ENCODE peak calls at places on chromosomes 13 and 19, in four cellular contexts. One of them, this sample, is unnamed.

GRCh38 chr19:4449022-4449825 is 8.4 kb downstream of the UBXN6 start:
- DNase-seq in H1: no peak
- DNase-seq in IMR-90: no peak
- DNase-seq in mesendoderm: no peak
- DNase-seq in this sample: peak; percentile 31

GRCh38 chr13:98565726-98566577 is 11.0 kb downstream of the STK24 start:
- DNase-seq in H1: no peak
- DNase-seq in IMR-90: no peak
- DNase-seq in mesendoderm: no peak
- DNase-seq in this sample: no peak

GRCh38 chr19:5128251-5128931 is 159.5 kb downstream of the KDM4B start:
- DNase-seq in H1: no peak
- DNase-seq in IMR-90: peak; percentile 75
- DNase-seq in mesendoderm: peak; percentile 87
- DNase-seq in this sample: no peak

GRCh38 chr13:40269086-40269485 is 397.4 kb downstream of the FOXO1 start:
- DNase-seq in H1: no peak
- DNase-seq in IMR-90: no peak
- DNase-seq in mesendoderm: no peak
- DNase-seq in this sample: no peak

GRCh38 chr13:30319703-30320102 is 12.4 kb upstream of the KATNAL1 start:
- DNase-seq in H1: no peak
- DNase-seq in IMR-90: no peak
- DNase-seq in mesendoderm: no peak
- DNase-seq in this sample: no peak

GRCh38 chr13:57286511-57287098 is 119.6 kb downstream of the PRR20E start:
- DNase-seq in H1: no peak
- DNase-seq in IMR-90: no peak
- DNase-seq in mesendoderm: no peak
- DNase-seq in this sample: peak; percentile 78

GRCh38 chr13:40933508-40933907 is 85.6 kb downstream of the ELF1 start:
- DNase-seq in H1: no peak
- DNase-seq in IMR-90: no peak
- DNase-seq in mesendoderm: no peak
- DNase-seq in this sample: no peak

GRCh38 chr13:59088716-59089115 is 1075.0 kb downstream of the DIAPH3 start:
- DNase-seq in H1: no peak
- DNase-seq in IMR-90: peak; percentile 78
- DNase-seq in mesendoderm: no peak
- DNase-seq in this sample: no peak

GRCh38 chr13:98216135-98216565 is 39.1 kb upstream of the RNF113B start:
- DNase-seq in H1: no peak
- DNase-seq in IMR-90: peak; percentile 93
- DNase-seq in mesendoderm: peak; percentile 38
- DNase-seq in this sample: no peak

GRCh38 chr13:84553252-84553651 is 671.0 kb upstream of the SLITRK1 start:
- DNase-seq in H1: no peak
- DNase-seq in IMR-90: no peak
- DNase-seq in mesendoderm: no peak
- DNase-seq in this sample: no peak

GRCh38 chr19:13022859-13023636 is 27.8 kb downstream of the NFIX start:
- DNase-seq in H1: no peak
- DNase-seq in IMR-90: peak; percentile 95
- DNase-seq in mesendoderm: peak; percentile 50
- DNase-seq in this sample: peak; percentile 64

GRCh38 chr13:105144020-105144419 is 1391.4 kb downstream of the EFNB2 start:
- DNase-seq in H1: no peak
- DNase-seq in IMR-90: no peak
- DNase-seq in mesendoderm: peak; percentile 62
- DNase-seq in this sample: no peak

GRCh38 chr13:29594710-29595379 is 643 bp downstream of the SLC7A1 start:
- DNase-seq in H1: no peak
- DNase-seq in IMR-90: peak; percentile 59
- DNase-seq in mesendoderm: peak; percentile 33
- DNase-seq in this sample: no peak

GRCh38 chr13:41587490-41587889 is 130.1 kb downstream of the RGCC start:
- DNase-seq in H1: no peak
- DNase-seq in IMR-90: no peak
- DNase-seq in mesendoderm: peak; percentile 45
- DNase-seq in this sample: peak; percentile 60

GRCh38 chr19:41373993-41374392 is 2.3 kb upstream of the TMEM91 start:
- DNase-seq in H1: no peak
- DNase-seq in IMR-90: peak; percentile 92
- DNase-seq in mesendoderm: no peak
- DNase-seq in this sample: no peak

GRCh38 chr19:54644056-54644455 is 13.8 kb downstream of the LILRB1 start:
- DNase-seq in H1: no peak
- DNase-seq in IMR-90: no peak
- DNase-seq in mesendoderm: no peak
- DNase-seq in this sample: no peak

GRCh38 chr13:24627090-24627714 is 53.0 kb upstream of the ATP12A start:
- DNase-seq in H1: peak; percentile 46
- DNase-seq in IMR-90: no peak
- DNase-seq in mesendoderm: peak; percentile 82
- DNase-seq in this sample: peak; percentile 87

GRCh38 chr13:110216403-110217041 is 90.4 kb downstream of the COL4A1 start:
- DNase-seq in H1: no peak
- DNase-seq in IMR-90: peak; percentile 78
- DNase-seq in mesendoderm: no peak
- DNase-seq in this sample: no peak

GRCh38 chr19:39181500-39182173 is 15.1 kb upstream of the NCCRP1 start:
- DNase-seq in H1: no peak
- DNase-seq in IMR-90: no peak
- DNase-seq in mesendoderm: no peak
- DNase-seq in this sample: no peak

GRCh38 chr13:32962342-32962741 is 53.9 kb upstream of the KL start:
- DNase-seq in H1: no peak
- DNase-seq in IMR-90: no peak
- DNase-seq in mesendoderm: no peak
- DNase-seq in this sample: no peak

GRCh38 chr13:103283451-103283820 is 217.2 kb upstream of the SLC10A2 start:
- DNase-seq in H1: no peak
- DNase-seq in IMR-90: no peak
- DNase-seq in mesendoderm: no peak
- DNase-seq in this sample: no peak

GRCh38 chr19:54191671-54192453 is 754 bp downstream of the TSEN34 start:
- DNase-seq in H1: no peak
- DNase-seq in IMR-90: peak; percentile 33
- DNase-seq in mesendoderm: no peak
- DNase-seq in this sample: no peak

GRCh38 chr13:110425444-110425780 is 118.3 kb downstream of the COL4A2 start:
- DNase-seq in H1: no peak
- DNase-seq in IMR-90: peak; percentile 96
- DNase-seq in mesendoderm: no peak
- DNase-seq in this sample: no peak

DNA sequence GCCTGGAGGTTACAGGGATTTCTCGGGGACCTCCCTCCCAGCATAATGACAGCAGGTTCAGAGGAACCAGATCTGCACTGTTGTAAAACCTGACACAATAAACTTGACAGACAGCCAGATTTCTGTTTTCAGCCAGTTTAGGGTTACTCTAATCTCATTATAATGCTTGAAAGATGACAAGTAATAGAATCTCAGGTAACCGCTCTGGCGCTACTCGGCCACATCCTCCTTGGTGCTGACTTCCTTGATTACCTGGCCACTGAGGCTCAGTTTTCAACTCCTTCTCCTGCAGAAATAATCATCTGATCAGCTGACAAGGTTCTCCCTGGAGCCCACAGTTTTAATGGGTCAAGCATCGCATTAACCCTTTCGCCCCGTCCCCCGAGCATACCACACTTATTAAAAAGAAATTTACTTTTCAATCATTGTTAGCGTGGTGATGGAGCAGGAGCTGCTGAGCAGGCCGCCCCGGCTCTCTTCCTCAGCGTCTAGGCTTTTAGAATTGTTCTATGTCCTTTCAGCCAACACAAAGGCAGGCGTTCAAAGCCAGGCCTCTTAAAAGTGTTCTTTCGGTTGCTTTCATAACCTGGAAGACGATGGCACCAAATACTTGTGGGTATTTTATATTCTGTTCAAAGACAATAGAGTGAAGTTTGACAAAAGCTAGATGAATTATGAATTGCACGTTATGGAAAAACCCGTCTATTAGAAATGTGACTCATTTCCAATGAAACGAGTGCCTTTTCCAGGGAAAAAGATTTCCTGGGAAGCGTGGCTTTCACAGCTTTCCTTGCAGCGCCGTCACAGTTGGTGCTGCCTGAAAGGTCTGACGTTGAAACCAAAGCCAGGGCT is 78.5 kb downstream of the SOX1 start:
- DNase-seq in H1: no peak
- DNase-seq in IMR-90: no peak
- DNase-seq in mesendoderm: no peak
- DNase-seq in this sample: no peak
- H3K18ac ChIP-seq in H1: no peak overlapping the region
- H3K18ac ChIP-seq in IMR-90: no peak overlapping the region
- H3K18ac ChIP-seq in mesendoderm: no peak overlapping the region
- H3K18ac ChIP-seq in this sample: no peak overlapping the region

DNA sequence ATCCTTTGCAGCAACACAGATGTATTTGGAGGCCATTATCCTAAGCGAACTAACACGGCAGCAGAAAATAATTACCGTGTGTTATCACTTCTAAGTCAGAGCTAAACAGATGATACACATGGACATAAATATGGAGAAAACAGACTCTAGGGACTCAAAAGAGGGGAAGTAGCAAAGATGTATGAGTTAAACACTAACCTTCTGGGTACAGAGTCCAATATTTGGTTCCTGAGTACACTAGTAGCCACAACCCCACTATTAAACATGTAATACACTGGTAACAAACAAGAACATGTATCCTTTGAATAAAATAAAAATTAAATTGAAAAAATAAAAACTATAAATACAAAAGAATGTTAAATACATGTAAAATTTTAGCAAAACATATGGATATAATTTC is 118.0 kb upstream of the SLITRK5 start:
- DNase-seq in H1: no peak
- DNase-seq in IMR-90: no peak
- DNase-seq in mesendoderm: no peak
- DNase-seq in this sample: no peak
- H4K5ac ChIP-seq in H1: no peak overlapping the region
- H4K5ac ChIP-seq in IMR-90: no peak overlapping the region
- H4K5ac ChIP-seq in mesendoderm: no peak overlapping the region
- H4K5ac ChIP-seq in this sample: no peak overlapping the region

DNA sequence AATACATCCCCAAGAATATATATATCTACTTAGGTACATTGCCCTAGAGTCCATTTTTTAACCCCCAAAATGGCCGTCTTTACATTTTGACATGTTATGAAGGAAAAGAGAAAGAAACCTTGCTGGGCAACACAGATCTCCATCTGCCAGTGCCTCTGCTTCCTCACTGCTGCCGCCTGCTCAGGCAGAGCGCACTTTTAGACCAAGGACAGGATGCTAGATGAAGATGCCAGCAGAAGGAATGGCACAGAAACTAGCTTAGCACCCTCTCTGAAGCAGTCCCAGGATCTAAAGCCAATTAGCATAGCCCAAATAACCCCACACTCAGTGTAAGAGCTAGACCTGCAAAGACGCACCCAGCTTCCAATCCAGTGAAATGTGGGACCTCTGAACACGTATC is 111.9 kb downstream of the RXFP2 start:
- DNase-seq in H1: no peak
- DNase-seq in IMR-90: no peak
- DNase-seq in mesendoderm: no peak
- DNase-seq in this sample: no peak
- H3K18ac ChIP-seq in H1: no peak overlapping the region
- H3K18ac ChIP-seq in IMR-90: no peak overlapping the region
- H3K18ac ChIP-seq in mesendoderm: no peak overlapping the region
- H3K18ac ChIP-seq in this sample: no peak overlapping the region

GRCh38 chr19:33418871-33419762 is 45.6 kb downstream of the CEBPG start:
- DNase-seq in H1: no peak
- DNase-seq in IMR-90: no peak
- DNase-seq in mesendoderm: no peak
- DNase-seq in this sample: no peak
- H4K5ac ChIP-seq in H1: no peak overlapping the region
- H4K5ac ChIP-seq in IMR-90: no peak overlapping the region
- H4K5ac ChIP-seq in mesendoderm: no peak overlapping the region
- H4K5ac ChIP-seq in this sample: no peak overlapping the region

DNA sequence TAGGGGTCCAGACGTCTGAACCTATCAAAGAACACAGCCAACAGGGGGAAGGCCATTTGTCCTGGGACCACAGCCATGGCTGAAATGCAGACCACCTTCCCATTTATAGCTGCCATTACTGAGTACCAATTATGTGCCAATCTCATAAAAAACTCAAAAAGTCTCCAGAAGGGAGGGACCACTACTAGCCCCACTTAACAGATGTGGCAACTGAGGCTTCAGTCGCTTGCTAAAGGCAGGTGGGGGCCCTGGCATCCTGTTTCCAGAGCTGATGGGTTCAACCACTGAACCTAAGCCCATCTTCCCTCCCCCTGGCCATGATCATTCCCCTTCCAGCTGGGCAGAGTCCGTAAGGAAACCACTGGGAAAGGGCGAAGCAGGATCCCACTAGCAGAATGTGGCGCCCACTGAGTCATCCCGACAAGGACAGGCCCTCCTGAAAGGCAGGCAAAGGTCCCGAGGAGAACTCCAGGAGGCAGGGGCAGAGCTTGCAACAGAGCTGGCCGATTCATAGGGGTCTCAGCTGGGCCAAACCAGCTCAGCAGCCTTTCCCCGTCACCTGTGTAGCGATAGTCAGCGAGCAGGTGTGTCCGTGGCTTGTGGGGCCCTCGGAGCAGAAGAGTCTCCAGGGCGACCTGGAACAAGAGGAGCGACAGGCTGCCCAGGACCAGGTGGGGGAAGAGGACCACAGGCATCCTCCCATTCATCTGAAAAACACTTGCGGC is 14.3 kb upstream of the NAPA start:
- DNase-seq in H1: no peak
- DNase-seq in IMR-90: no peak
- DNase-seq in mesendoderm: no peak
- DNase-seq in this sample: no peak
- H3K18ac ChIP-seq in H1: no peak overlapping the region
- H3K18ac ChIP-seq in IMR-90: no peak overlapping the region
- H3K18ac ChIP-seq in mesendoderm: no peak overlapping the region
- H3K18ac ChIP-seq in this sample: no peak overlapping the region

GRCh38 chr13:111483621-111483987 is 163.2 kb downstream of the TEX29 start:
- DNase-seq in H1: no peak
- DNase-seq in IMR-90: no peak
- DNase-seq in mesendoderm: no peak
- DNase-seq in this sample: no peak
- H4K5ac ChIP-seq in H1: no peak overlapping the region
- H4K5ac ChIP-seq in IMR-90: no peak overlapping the region
- H4K5ac ChIP-seq in mesendoderm: no peak overlapping the region
- H4K5ac ChIP-seq in this sample: no peak overlapping the region

GRCh38 chr13:47803131-47803530 is 197.9 kb downstream of the SUCLA2 start:
- DNase-seq in H1: no peak
- DNase-seq in IMR-90: no peak
- DNase-seq in mesendoderm: no peak
- DNase-seq in this sample: no peak
- H3K18ac ChIP-seq in H1: no peak overlapping the region
- H3K18ac ChIP-seq in IMR-90: no peak overlapping the region
- H3K18ac ChIP-seq in mesendoderm: no peak overlapping the region
- H3K18ac ChIP-seq in this sample: no peak overlapping the region

This sample was measured in H9.